ENCODE peak calls at places on chromosome 2, in six cellular contexts. R, K, S, M, T and Z are unnamed samples.

GRCh38 chr2:232420463-232421188 is 14.0 kb downstream of the ALPG start:
- DNase-seq in S (no peak), K (no peak), T (no peak), M (peak), R (peak), Z (no peak)

GRCh38 chr2:139031722-139032121 is 251.5 kb upstream of the NXPH2 start:
- DNase-seq in T (no peak), M (peak), S (no peak), K (no peak), R (no peak), Z (no peak)

GRCh38 chr2:28395334-28396061 is 2.8 kb downstream of the FOSL2 start:
- DNase-seq in K (no peak), T (no peak), M (peak), R (no peak), S (peak), Z (no peak)

GRCh38 chr2:216535454-216535995 is 36.9 kb downstream of the RPL37A start:
- DNase-seq in T (no peak), M (no peak), R (peak), S (no peak), K (no peak), Z (peak)

GRCh38 chr2:45006942-45007287 is 2.3 kb downstream of the SIX2 start:
- DNase-seq in S (no peak), T (no peak), K (no peak), R (no peak), M (no peak), Z (no peak)

GRCh38 chr2:234448506-234449169 is 48.2 kb downstream of the ARL4C start:
- DNase-seq in M (no peak), R (no peak), S (no peak), T (no peak), K (no peak), Z (no peak)

GRCh38 chr2:118122768-118123335 is 34.6 kb downstream of the INSIG2 start:
- DNase-seq in T (no peak), R (no peak), S (no peak), M (no peak), K (peak), Z (no peak)

GRCh38 chr2:29184531-29184930 is 69.3 kb downstream of the CLIP4 start:
- DNase-seq in T (no peak), S (no peak), K (no peak), M (no peak), R (no peak), Z (no peak)